ENCODE peak calls at places on chromosomes 12 and 14, in six cellular contexts. G, C, B, N, W and U are unnamed samples.

GRCh38 chr12:65754744-65755595 is 69.3 kb upstream of the HMGA2 start:
- DNase-seq in G (peak), C (no peak), B (no peak), N (no peak), W (peak), U (no peak)

GRCh38 chr14:64817631-64818030 is 62.1 kb downstream of the SPTB start:
- DNase-seq in G (no peak), C (no peak), B (no peak), N (no peak), W (no peak), U (no peak)

GRCh38 chr12:78759387-78759786 is 105.2 kb upstream of the SYT1 start:
- DNase-seq in G (peak), C (no peak), B (no peak), N (peak), W (peak), U (no peak)

GRCh38 chr12:127711108-127711507 is 555.9 kb upstream of the TMEM132C start:
- DNase-seq in G (peak), C (no peak), B (peak), N (no peak), W (no peak), U (no peak)

GRCh38 chr12:76037130-76038105 is 5.8 kb upstream of the PHLDA1 start:
- DNase-seq in G (peak), C (peak), B (peak), N (peak), W (peak), U (no peak)

GRCh38 chr12:2633176-2633824 is 161.5 kb upstream of the FKBP4 start:
- DNase-seq in G (no peak), C (no peak), B (no peak), N (no peak), W (no peak), U (no peak)

GRCh38 chr14:39376671-39377403 is 55.4 kb downstream of the FBXO33 start:
- DNase-seq in G (peak), C (no peak), B (no peak), N (no peak), W (peak), U (no peak)

GRCh38 chr12:98587084-98587483 is 6.4 kb upstream of the SLC25A3 start:
- DNase-seq in G (no peak), C (no peak), B (no peak), N (no peak), W (no peak), U (no peak)

GRCh38 chr14:49921401-49921800 is 28.5 kb downstream of the ARF6 start:
- DNase-seq in G (no peak), C (no peak), B (no peak), N (no peak), W (no peak), U (no peak)

GRCh38 chr12:104751024-104751570 is 207.0 kb downstream of the SLC41A2 start:
- DNase-seq in G (no peak), C (no peak), B (peak), N (no peak), W (no peak), U (no peak)

GRCh38 chr14:57751400-57751799 is 114.5 kb downstream of the SLC35F4 start:
- DNase-seq in G (no peak), C (no peak), B (no peak), N (no peak), W (no peak), U (no peak)

GRCh38 chr14:34693228-34693939 is 21.0 kb downstream of the CFL2 start:
- DNase-seq in G (peak), C (no peak), B (peak), N (peak), W (no peak), U (no peak)

GRCh38 chr12:127162307-127162706 is 1104.7 kb upstream of the TMEM132C start:
- DNase-seq in G (peak), C (no peak), B (peak), N (no peak), W (no peak), U (no peak)

GRCh38 chr12:117119592-117120198 is 20.5 kb upstream of the TESC start:
- DNase-seq in G (peak), C (no peak), B (peak), N (peak), W (no peak), U (no peak)

GRCh38 chr12:72141381-72141780 is 130.8 kb upstream of the TRHDE start:
- DNase-seq in G (no peak), C (peak), B (no peak), N (peak), W (no peak), U (no peak)

GRCh38 chr14:61388976-61389576 is 67.7 kb downstream of the PRKCH start:
- DNase-seq in G (no peak), C (no peak), B (no peak), N (peak), W (no peak), U (peak)

GRCh38 chr12:1530592-1531159 is 63.7 kb downstream of the FBXL14 start:
- DNase-seq in G (peak), C (no peak), B (peak), N (no peak), W (no peak), U (no peak)

GRCh38 chr12:132393991-132394949 is 64.9 kb upstream of the GALNT9 start:
- DNase-seq in G (no peak), C (no peak), B (no peak), N (peak), W (no peak), U (no peak)

GRCh38 chr14:90796319-90796718 is 19.9 kb downstream of the TTC7B start:
- DNase-seq in G (no peak), C (no peak), B (no peak), N (no peak), W (no peak), U (no peak)

GRCh38 chr14:37843969-37844607 is 248.7 kb downstream of the TTC6 start:
- DNase-seq in G (no peak), C (no peak), B (no peak), N (no peak), W (no peak), U (no peak)

GRCh38 chr14:76352639-76353281 is 23.2 kb upstream of the ESRRB start:
- DNase-seq in G (peak), C (peak), B (peak), N (peak), W (peak), U (no peak)

GRCh38 chr12:49609875-49610154 is 4.4 kb upstream of the FAM186B start:
- DNase-seq in G (no peak), C (no peak), B (no peak), N (peak), W (no peak), U (no peak)

GRCh38 chr12:19025582-19025981 is 104.0 kb upstream of the PLEKHA5 start:
- DNase-seq in G (no peak), C (no peak), B (no peak), N (peak), W (no peak), U (no peak)

DNA sequence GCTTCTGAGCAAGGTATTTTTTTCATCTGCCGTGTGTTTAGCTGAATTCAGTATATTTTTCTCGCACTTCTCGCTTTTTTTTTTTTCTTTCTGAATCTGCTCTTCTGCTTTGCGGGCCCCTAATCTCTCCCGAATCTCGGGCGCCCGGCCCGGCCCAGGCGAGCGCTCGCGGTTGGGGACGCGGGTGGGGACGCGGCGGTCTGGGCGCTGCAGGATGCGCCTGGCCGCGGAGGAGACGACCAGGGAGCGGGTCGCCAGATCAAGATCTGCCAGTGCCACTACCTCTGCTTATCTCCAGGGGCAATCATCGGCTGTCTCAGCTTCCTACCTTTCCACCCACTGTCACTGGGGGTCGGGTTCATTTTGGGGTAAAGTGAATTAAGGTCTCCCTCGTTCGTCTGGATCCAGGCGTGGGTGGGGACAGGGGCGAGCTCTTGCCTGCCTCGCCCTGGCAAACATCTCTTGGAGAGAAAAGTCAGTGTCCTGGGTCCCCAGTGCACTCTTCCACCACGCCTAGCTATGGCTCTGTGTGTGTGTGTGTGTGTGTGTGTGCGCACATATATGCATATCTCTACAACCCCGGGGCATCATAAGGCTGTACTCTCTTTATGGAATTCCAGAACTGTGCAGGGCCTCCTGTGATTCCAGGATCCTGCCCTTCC is 422.3 kb downstream of the VRK1 start:
- DNase-seq in G (peak), C (no peak), B (no peak), N (no peak), W (no peak), U (no peak)
- TF ChIP-seq EZH2 in G (no peak), C (no peak), B (no peak), N (no peak), W (peak), U (peak)

GRCh38 chr14:68608235-68608962 is 184.5 kb downstream of the ZFP36L1 start:
- DNase-seq in G (no peak), C (no peak), B (no peak), N (no peak), W (no peak), U (no peak)
- H3K27ac ChIP-seq in G (no peak), C (no peak), B (no peak), N (no peak), W (no peak), U (no peak)

GRCh38 chr14:21092147-21093011 is 6.1 kb downstream of the ZNF219 start:
- DNase-seq in G (peak), C (no peak), B (peak), N (peak), W (no peak), U (no peak)

GRCh38 chr14:21093018-21093417 is 5.4 kb downstream of the ZNF219 start:
- DNase-seq in G (no peak), C (no peak), B (no peak), N (no peak), W (no peak), U (no peak)

GRCh38 chr14:21091784-21092146 is 6.7 kb downstream of the ZNF219 start:
- DNase-seq in G (no peak), C (no peak), B (no peak), N (no peak), W (no peak), U (no peak)

GRCh38 chr14:21095430-21096205 is 2.8 kb downstream of the ZNF219 start:
- DNase-seq in G (peak), C (no peak), B (peak), N (no peak), W (no peak), U (no peak)

GRCh38 chr14:21093769-21094681 is 4.4 kb downstream of the ZNF219 start:
- DNase-seq in G (peak), C (no peak), B (peak), N (no peak), W (no peak), U (no peak)
- TF ChIP-seq CTCF in G (peak), C (no peak), B (peak), N (no peak), W (peak), U (no peak)

GRCh38 chr12:48004039-48004940 is at the start of gene COL2A1:
- DNase-seq in G (peak), C (no peak), B (peak), N (peak), W (no peak), U (no peak)

GRCh38 chr12:48001426-48002178 is 2.7 kb downstream of the COL2A1 start:
- DNase-seq in G (peak), C (no peak), B (peak), N (peak), W (peak), U (no peak)

GRCh38 chr12:48003226-48004038 is 844 bp downstream of the COL2A1 start:
- DNase-seq in G (peak), C (no peak), B (peak), N (peak), W (no peak), U (no peak)

GRCh38 chr12:48002179-48002601 is 2.1 kb downstream of the COL2A1 start:
- DNase-seq in G (peak), C (no peak), B (peak), N (no peak), W (no peak), U (no peak)

GRCh38 chr12:48002773-48003218 is 1.5 kb downstream of the COL2A1 start:
- DNase-seq in G (peak), C (no peak), B (peak), N (peak), W (peak), U (no peak)
- TF ChIP-seq EZH2 in G (no peak), C (peak), B (no peak), N (no peak), W (peak), U (peak)

GRCh38 chr12:12877145-12877544 is 14.2 kb upstream of the GPRC5A start:
- DNase-seq in G (no peak), C (no peak), B (no peak), N (no peak), W (no peak), U (no peak)
- H3K27ac ChIP-seq in G (no peak), C (no peak), B (no peak), N (peak), W (no peak), U (peak)

DNA sequence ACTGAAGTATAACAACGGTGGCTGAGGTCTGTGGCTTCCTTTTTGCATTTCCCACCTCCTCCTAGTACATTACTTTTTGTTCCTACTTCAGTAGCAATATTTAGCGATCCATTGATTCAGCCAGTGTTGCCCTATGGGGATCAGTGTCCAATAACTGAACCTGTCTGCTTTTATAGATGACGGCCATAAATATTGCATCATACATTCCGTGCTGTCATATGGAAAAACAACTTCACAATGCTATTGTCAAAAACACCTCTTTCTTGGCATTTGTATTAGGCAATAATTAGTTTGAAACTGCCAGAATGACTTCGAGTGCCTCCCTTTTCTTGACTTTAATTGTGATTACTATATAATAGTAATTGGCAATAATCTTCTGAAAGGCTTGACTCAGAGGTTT is 149.5 kb downstream of the PRIMA1 start:
- DNase-seq in G (no peak), C (no peak), B (no peak), N (no peak), W (no peak), U (no peak)
- TF ChIP-seq CTCF in G (no peak), C (no peak), B (no peak), N (no peak), W (no peak), U (no peak)

DNA sequence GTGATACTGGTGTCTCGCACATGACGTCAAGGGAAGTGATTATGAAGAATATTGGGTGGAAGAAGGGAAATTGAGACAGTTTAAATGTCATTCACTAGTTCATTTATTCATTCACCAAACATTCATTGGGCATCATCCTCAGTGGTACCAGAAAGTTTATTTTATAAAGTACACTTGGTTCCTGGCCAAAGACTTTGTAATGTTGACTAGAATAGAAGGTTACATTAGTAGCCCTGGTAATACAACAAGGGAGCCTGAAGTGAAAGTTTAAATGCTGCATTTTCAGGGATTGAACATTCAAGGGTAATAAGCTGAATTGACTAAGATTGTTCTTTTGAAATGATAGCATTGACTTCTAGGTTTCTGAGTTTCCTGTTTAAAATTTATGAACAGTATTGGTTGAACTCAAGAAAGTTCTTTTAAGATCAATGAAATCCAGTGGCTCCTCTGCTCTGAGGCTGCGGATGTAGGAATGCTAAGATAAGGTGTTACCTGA is 236.8 kb upstream of the BTG1 start:
- DNase-seq in G (no peak), C (no peak), B (no peak), N (no peak), W (no peak), U (no peak)
- TF ChIP-seq EZH2 in G (no peak), C (no peak), B (no peak), N (no peak), W (no peak), U (no peak)